ENCODE peak calls at places on chromosomes 7 and 10, in four cellular contexts. C is HepG2, Z is K562, E is GM12878. B is an unnamed sample.

GRCh38 chr7:3722396-3722846 is 421.4 kb downstream of the SDK1 start:
- DNase-seq in Z (peak), E (no peak), C (peak), B (peak)

GRCh38 chr7:36670585-36671431 is 53.5 kb downstream of the AOAH start:
- DNase-seq in C (peak), E (peak), Z (peak), B (peak)

GRCh38 chr7:55100172-55100961 is 81.5 kb downstream of the EGFR start:
- DNase-seq in Z (no peak), E (no peak), C (no peak), B (no peak)

GRCh38 chr10:44983895-44984278 is 5.3 kb upstream of the DEPP1 start:
- DNase-seq in E (no peak), C (no peak), Z (no peak), B (no peak)

GRCh38 chr10:77299257-77299656 is 338.4 kb downstream of the KCNMA1 start:
- DNase-seq in Z (no peak), C (no peak), E (no peak), B (no peak)

GRCh38 chr10:70674560-70675495 is 2.5 kb downstream of the ADAMTS14 start:
- DNase-seq in Z (no peak), C (no peak), E (no peak), B (no peak)

GRCh38 chr10:114096864-114097263 is 53.2 kb downstream of the ADRB1 start:
- DNase-seq in E (no peak), Z (no peak), C (no peak), B (no peak)

GRCh38 chr10:79943871-79944270 is 5.0 kb downstream of the SFTPD start:
- DNase-seq in Z (no peak), E (no peak), C (no peak), B (no peak)

GRCh38 chr10:97851341-97852001 is 1.8 kb downstream of the GOLGA7B start:
- DNase-seq in E (no peak), C (no peak), Z (no peak), B (no peak)

GRCh38 chr10:3954615-3955014 is 169.6 kb upstream of the KLF6 start:
- DNase-seq in Z (no peak), E (no peak), C (no peak), B (no peak)

GRCh38 chr10:104101902-104102301 is 16.2 kb upstream of the COL17A1 start:
- DNase-seq in C (no peak), E (no peak), Z (no peak), B (no peak)

GRCh38 chr10:95475827-95476481 is 85.2 kb downstream of the SORBS1 start:
- DNase-seq in Z (peak), C (peak), E (no peak), B (no peak)

GRCh38 chr10:47451275-47451997 is 32.5 kb downstream of the ANXA8 start:
- DNase-seq in C (no peak), Z (no peak), E (no peak), B (no peak)

GRCh38 chr10:78552261-78552811 is 516.4 kb upstream of the ZMIZ1 start:
- DNase-seq in C (no peak), E (no peak), Z (no peak), B (no peak)

GRCh38 chr7:46559194-46559576 is 638.1 kb upstream of the IGFBP3 start:
- DNase-seq in Z (no peak), C (no peak), E (no peak), B (no peak)

GRCh38 chr7:134554417-134554966 is 5.6 kb downstream of the AKR1B15 start:
- DNase-seq in E (peak), C (no peak), Z (no peak), B (no peak)

GRCh38 chr7:16774986-16775385 is 21.4 kb downstream of the TSPAN13 start:
- DNase-seq in C (no peak), E (no peak), Z (no peak), B (no peak)

GRCh38 chr7:26434974-26435373 is 143.3 kb downstream of the SNX10 start:
- DNase-seq in C (no peak), Z (no peak), E (no peak), B (no peak)

GRCh38 chr10:49743464-49744075 is 18.6 kb downstream of the OGDHL start:
- DNase-seq in E (no peak), Z (no peak), C (no peak), B (no peak)

GRCh38 chr7:28078036-28078901 is 102.3 kb downstream of the JAZF1 start:
- DNase-seq in E (no peak), Z (peak), C (peak), B (peak)

GRCh38 chr10:120741415-120741814 is 109.7 kb upstream of the WDR11 start:
- DNase-seq in C (peak), Z (no peak), E (no peak), B (no peak)

GRCh38 chr10:5738427-5738826 is 53.8 kb downstream of the TASOR2 start:
- DNase-seq in Z (no peak), C (no peak), E (no peak), B (no peak)

GRCh38 chr7:134804351-134804750 is 24.9 kb downstream of the CALD1 start:
- DNase-seq in Z (no peak), E (no peak), C (no peak), B (no peak)

GRCh38 chr7:44222074-44222473 is 21.3 kb downstream of the YKT6 start:
- DNase-seq in E (no peak), C (no peak), Z (no peak), B (no peak)

GRCh38 chr10:71604324-71605018 is 115.1 kb downstream of the C10orf105 start:
- DNase-seq in E (no peak), Z (no peak), C (no peak), B (no peak)

GRCh38 chr10:129755075-129756020 is 208.7 kb downstream of the EBF3 start:
- DNase-seq in Z (no peak), C (no peak), E (no peak), B (peak)

GRCh38 chr7:137628211-137628610 is 218.6 kb downstream of the DGKI start:
- DNase-seq in C (no peak), Z (no peak), E (no peak), B (no peak)

GRCh38 chr10:85548038-85548437 is 818.6 kb downstream of the GRID1 start:
- DNase-seq in Z (no peak), E (peak), C (peak), B (no peak)

GRCh38 chr7:38020134-38020533 is 99.7 kb downstream of the EPDR1 start:
- DNase-seq in E (no peak), C (no peak), Z (no peak), B (no peak)

GRCh38 chr10:113027574-113028392 is 77.7 kb downstream of the TCF7L2 start:
- DNase-seq in C (peak), Z (no peak), E (no peak), B (no peak)

GRCh38 chr7:98107313-98107691 is 640 bp downstream of the LMTK2 start:
- DNase-seq in Z (peak), E (no peak), C (no peak), B (peak)

GRCh38 chr7:98110249-98111022 is 3.8 kb downstream of the LMTK2 start:
- DNase-seq in C (peak), E (no peak), Z (no peak), B (no peak)

GRCh38 chr7:98106647-98107312 is at the start of gene LMTK2:
- DNase-seq in E (peak), Z (peak), C (peak), B (peak)

GRCh38 chr7:98102170-98102569 is 4.5 kb upstream of the LMTK2 start:
- DNase-seq in E (no peak), Z (no peak), C (no peak), B (no peak)

DNA sequence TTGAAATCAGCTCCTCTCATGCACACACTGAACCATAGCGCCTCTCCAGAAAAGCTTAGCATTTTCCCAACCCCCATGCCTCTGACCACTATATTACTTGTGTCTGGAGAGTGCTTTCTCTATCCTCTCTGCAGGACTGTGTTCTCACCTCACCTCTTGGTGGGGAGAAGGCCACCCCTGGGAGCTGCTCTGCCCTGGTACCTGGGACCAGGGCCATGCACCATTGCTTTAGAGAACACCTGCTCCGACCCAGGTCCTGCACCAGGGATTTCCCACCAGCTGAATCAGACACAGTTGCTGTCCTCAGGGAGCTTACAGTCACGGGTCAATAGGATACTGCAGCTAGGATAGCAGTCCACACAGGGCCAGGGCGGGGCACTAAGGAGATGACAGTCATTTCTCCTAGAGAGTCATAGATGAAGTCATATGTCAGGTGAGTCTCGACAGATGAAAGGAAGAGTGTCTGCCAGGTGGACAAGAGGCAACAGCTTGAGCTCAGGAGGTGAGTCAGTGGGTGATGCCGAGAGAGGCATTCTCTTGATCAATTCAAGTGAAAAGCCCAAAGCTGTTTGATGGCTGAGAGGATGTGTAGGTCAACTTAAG is 619 bp upstream of the LMTK2 start:
- DNase-seq in C (peak), Z (no peak), E (no peak), B (no peak)
- TF ChIP-seq NR2C2 in C (no peak), Z (no peak), E (no peak), B (no peak)

GRCh38 chr7:158096582-158096981 is 491.0 kb downstream of the PTPRN2 start:
- DNase-seq in E (no peak), Z (no peak), C (no peak), B (no peak)
- TF ChIP-seq NR2C2 in E (no peak), Z (no peak), C (no peak), B (no peak)

DNA sequence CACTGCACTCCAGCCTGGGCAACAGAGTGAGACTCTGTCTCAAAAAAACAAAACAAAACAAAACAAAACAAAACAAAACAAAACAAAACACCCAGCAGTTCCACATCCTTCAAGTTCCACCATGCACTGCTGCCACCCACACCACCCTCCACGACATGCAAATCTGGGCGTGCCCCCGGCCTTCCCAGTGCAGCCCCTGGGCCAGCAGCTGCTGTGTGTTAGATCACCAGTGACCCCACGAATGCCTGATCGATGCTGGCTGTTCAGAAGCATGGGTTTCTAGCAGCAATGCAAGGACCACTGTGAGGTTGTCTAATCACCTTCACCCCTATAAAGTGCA is 36.3 kb downstream of the ELFN1 start:
- DNase-seq in Z (no peak), E (no peak), C (no peak), B (no peak)
- TF ChIP-seq NR2C2 in Z (no peak), E (no peak), C (no peak), B (no peak)

GRCh38 chr10:74460812-74461211 is 309.8 kb downstream of the ADK start:
- DNase-seq in C (no peak), E (no peak), Z (no peak), B (no peak)
- TF ChIP-seq NR2C2 in C (no peak), E (no peak), Z (no peak), B (no peak)